ENCODE peak calls at places on chromosomes 12 and 14, in eight cellular contexts. N is IMR-90, L is RWPE1, T is heart left ventricle, O is neural progenitor cell, E is ascending aorta, W is tibial artery, Q is HepG2. C is an unnamed sample.
A peak's percentile ranks its signal among the peaks of the same experiment; 100 is the strongest.

GRCh38 chr14:75662966-75663365 is 1.9 kb downstream of the TTLL5 start:
- DNase-seq in N (no peak), L (no peak), T (no peak), O (no peak), E (no peak), W (no peak), Q (no peak), C (no peak)

GRCh38 chr14:62189698-62190097 is 427.5 kb downstream of the SNAPC1 start:
- DNase-seq in N (peak; percentile 78), L (peak; percentile 49), T (no peak), O (no peak), E (no peak), W (no peak), Q (no peak), C (no peak)

GRCh38 chr12:68944296-68945076 is 11.5 kb upstream of the CPM start:
- DNase-seq in N (no peak), L (no peak), T (no peak), O (no peak), E (no peak), W (no peak), Q (no peak), C (no peak)

GRCh38 chr12:15256760-15257159 is 35.5 kb upstream of the RERG start:
- DNase-seq in N (peak; percentile 2), L (no peak), T (no peak), O (no peak), E (no peak), W (peak; percentile 59), Q (no peak), C (no peak)

GRCh38 chr12:131787143-131787660 is 41.0 kb upstream of the MMP17 start:
- DNase-seq in N (no peak), L (no peak), T (no peak), O (no peak), E (no peak), W (no peak), Q (no peak), C (no peak)

GRCh38 chr14:105473677-105474477 is 744 bp upstream of the CRIP2 start:
- DNase-seq in N (peak; percentile 78), L (peak; percentile 93), T (peak; percentile 98), O (peak; percentile 98), E (peak; percentile 87), W (peak; percentile 93), Q (peak; percentile 77), C (peak; percentile 95)

GRCh38 chr12:24909667-24910066 is 39.2 kb downstream of the BCAT1 start:
- DNase-seq in N (peak; percentile 97), L (no peak), T (peak; percentile 61), O (no peak), E (peak; percentile 69), W (peak; percentile 80), Q (no peak), C (no peak)

GRCh38 chr12:15528666-15529065 is 206.4 kb downstream of the PTPRO start:
- DNase-seq in N (no peak), L (no peak), T (no peak), O (no peak), E (no peak), W (no peak), Q (no peak), C (no peak)

GRCh38 chr14:53531151-53531550 is 378.0 kb upstream of the DDHD1 start:
- DNase-seq in N (no peak), L (no peak), T (no peak), O (no peak), E (no peak), W (no peak), Q (no peak), C (no peak)

GRCh38 chr12:123912415-123913385 is 59.9 kb downstream of the CCDC92 start:
- DNase-seq in N (no peak), L (no peak), T (no peak), O (peak; percentile 28), E (no peak), W (no peak), Q (peak; percentile 40), C (no peak)

GRCh38 chr12:13195244-13195643 is 1.3 kb upstream of the EMP1 start:
- DNase-seq in N (peak; percentile 63), L (no peak), T (no peak), O (no peak), E (no peak), W (no peak), Q (no peak), C (no peak)

DNA sequence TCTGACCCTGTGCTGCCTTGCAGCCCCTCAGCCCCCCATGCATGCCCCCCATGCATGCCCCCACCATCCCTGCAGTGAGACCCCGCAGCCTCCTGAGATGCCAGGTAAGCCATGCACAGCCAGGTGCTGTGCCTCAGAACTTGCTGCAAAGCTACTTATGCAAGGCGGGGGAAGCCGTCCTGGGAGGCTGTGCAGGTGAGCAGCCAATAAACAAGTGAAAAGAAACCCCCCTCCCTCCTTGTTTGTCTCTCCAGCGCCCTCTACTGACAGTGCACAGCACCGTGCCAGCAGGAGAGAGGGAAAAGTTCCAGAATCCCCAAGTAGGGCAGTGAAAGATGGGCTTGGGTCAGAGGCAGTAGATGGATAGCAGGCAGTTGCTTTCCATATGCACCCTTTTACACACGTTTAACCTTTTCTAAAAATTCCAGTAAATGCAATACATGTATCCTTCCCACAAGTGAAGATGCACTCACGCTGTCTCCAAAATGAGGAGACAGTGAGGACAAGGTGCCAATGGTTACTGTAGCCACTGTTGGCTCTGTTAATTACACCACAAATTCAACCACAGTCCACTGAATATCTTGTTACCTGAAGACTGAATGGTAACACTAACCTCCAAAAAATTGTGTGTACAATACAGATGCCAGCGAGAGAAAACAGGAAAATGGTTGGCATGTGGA is 18.0 kb downstream of the TNFAIP2 start:
- DNase-seq in N (peak; percentile 38), L (peak; percentile 35), T (no peak), O (peak; percentile 73), E (no peak), W (no peak), Q (peak; percentile 54), C (no peak)
- TF ChIP-seq CTCF in N (peak; percentile 63), L (peak; percentile 62), T (peak; percentile 59), O (peak; percentile 67), E (peak; percentile 14), W (no peak), Q (peak; percentile 78), C (no peak)

DNA sequence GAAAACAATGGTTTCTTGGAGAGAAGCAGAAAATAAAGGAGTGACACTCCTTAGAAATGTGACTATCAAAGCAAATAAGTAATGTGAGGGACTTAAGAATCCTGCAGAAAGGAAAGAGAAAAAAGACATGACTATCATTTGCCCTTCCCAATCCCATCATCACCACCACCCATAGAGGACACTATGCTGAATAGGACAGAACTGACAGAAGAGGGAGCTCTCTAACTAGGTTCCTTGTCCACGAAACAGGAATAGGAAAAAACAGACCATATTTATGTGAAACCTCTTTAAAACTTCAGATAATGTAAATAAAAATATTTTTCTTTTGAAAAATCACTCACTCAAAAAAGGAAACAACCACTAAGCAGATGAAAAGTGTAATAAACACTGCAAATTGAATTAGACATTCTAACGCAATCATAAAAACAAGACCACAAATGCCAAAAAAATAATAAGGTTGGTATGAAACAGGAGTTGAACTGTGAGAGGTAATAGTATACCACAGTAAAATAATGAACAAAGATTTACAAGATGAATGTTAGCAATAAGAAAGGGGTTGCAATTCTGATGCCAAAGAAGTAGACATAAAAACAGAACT is 24.1 kb downstream of the KLRD1 start:
- DNase-seq in N (peak; percentile 62), L (peak; percentile 70), T (no peak), O (peak; percentile 72), E (no peak), W (no peak), Q (peak; percentile 49), C (no peak)
- TF ChIP-seq CTCF in N (peak; percentile 90), L (peak; percentile 52), T (peak; percentile 56), O (peak; percentile 79), E (peak; percentile 38), W (peak; percentile 60), Q (peak; percentile 76), C (no peak)

DNA sequence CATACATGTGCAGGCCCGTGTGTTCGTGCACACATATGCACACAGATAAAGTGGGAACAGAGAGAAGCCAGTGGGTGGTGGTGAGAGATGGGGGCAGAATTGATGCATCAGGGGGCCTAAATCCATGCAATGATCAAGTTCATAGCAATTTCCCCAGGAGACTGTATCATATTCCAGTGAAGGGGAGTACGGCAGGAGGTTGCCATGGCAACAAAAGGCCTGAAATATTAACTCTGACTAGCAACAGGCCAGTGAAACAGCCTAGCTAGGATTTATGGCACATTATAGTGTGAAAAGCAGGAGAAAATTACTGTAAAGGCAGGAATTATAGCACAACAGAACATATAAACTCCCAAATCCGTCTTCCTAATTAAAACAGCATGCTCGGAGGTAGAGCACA is 806.4 kb downstream of the DIO2 start:
- DNase-seq in N (peak; percentile 31), L (no peak), T (no peak), O (no peak), E (no peak), W (no peak), Q (no peak), C (no peak)
- TF ChIP-seq CTCF in N (no peak), L (no peak), T (no peak), O (no peak), E (no peak), W (no peak), Q (no peak), C (no peak)

GRCh38 chr12:27383429-27384260 is 51.0 kb downstream of the BMAL2 start:
- DNase-seq in N (peak; percentile 89), L (peak; percentile 85), T (peak; percentile 64), O (peak; percentile 81), E (peak; percentile 15), W (peak; percentile 84), Q (peak; percentile 60), C (peak; percentile 72)

GRCh38 chr12:27387473-27387872 is 54.8 kb downstream of the BMAL2 start:
- DNase-seq in N (no peak), L (no peak), T (no peak), O (no peak), E (no peak), W (no peak), Q (no peak), C (no peak)

GRCh38 chr12:27384261-27384590 is 51.6 kb downstream of the BMAL2 start:
- DNase-seq in N (no peak), L (no peak), T (no peak), O (no peak), E (no peak), W (no peak), Q (no peak), C (no peak)

GRCh38 chr12:27385756-27386155 is 53.1 kb downstream of the BMAL2 start:
- DNase-seq in N (no peak), L (no peak), T (no peak), O (no peak), E (no peak), W (no peak), Q (no peak), C (no peak)

GRCh38 chr12:27388650-27389049 is 56.0 kb downstream of the BMAL2 start:
- DNase-seq in N (no peak), L (no peak), T (no peak), O (no peak), E (no peak), W (no peak), Q (no peak), C (no peak)
- TF ChIP-seq CTCF in N (no peak), L (no peak), T (no peak), O (no peak), E (no peak), W (no peak), Q (no peak), C (no peak)

GRCh38 chr14:71208702-71209357 is 301.6 kb downstream of the PCNX1 start:
- DNase-seq in N (no peak), L (no peak), T (no peak), O (no peak), E (no peak), W (no peak), Q (no peak), C (no peak)
- TF ChIP-seq CTCF in N (peak; percentile 3), L (no peak), T (no peak), O (peak; percentile 32), E (no peak), W (no peak), Q (no peak), C (no peak)

C was measured in mesothelial cell of epicardium.